ENCODE peak calls at places on chromosomes 12 and 14, in seven cellular contexts. S, Q, G, B, V, O and P are unnamed samples. For H3K36me3, the result is how much of the 10 kb centered on the place peaks cover.

GRCh38 chr14:104844306-104845032 is 20.6 kb upstream of the CEP170B start:
- DNase-seq in S (no peak), Q (peak), G (no peak), B (no peak), V (peak), O (no peak), P (peak)

GRCh38 chr12:71208053-71208685 is 50.4 kb upstream of the TSPAN8 start:
- DNase-seq in S (no peak), Q (no peak), G (no peak), B (no peak), V (peak), O (no peak), P (no peak)

GRCh38 chr14:102907980-102908730 is 14.3 kb upstream of the AMN start:
- DNase-seq in S (no peak), Q (no peak), G (no peak), B (no peak), V (no peak), O (no peak), P (peak)

GRCh38 chr12:121580959-121581680 is at the start of gene KDM2B:
- DNase-seq in S (no peak), Q (peak), G (peak), B (no peak), V (peak), O (no peak), P (no peak)

GRCh38 chr14:20427231-20428009 is 8.5 kb downstream of the KLHL33 start:
- DNase-seq in S (no peak), Q (peak), G (no peak), B (no peak), V (no peak), O (peak), P (no peak)

GRCh38 chr12:50132505-50133135 is 20.6 kb downstream of the COX14 start:
- DNase-seq in S (no peak), Q (peak), G (no peak), B (no peak), V (peak), O (no peak), P (peak)

GRCh38 chr12:11186837-11187236 is at the start of gene TAS2R42:
- DNase-seq in S (no peak), Q (no peak), G (no peak), B (no peak), V (no peak), O (no peak), P (no peak)

GRCh38 chr12:113961921-113962710 is 4.0 kb downstream of the RBM19 start:
- DNase-seq in S (no peak), Q (peak), G (no peak), B (no peak), V (no peak), O (peak), P (no peak)

GRCh38 chr12:96049096-96049495 is 13.7 kb upstream of the LTA4H start:
- DNase-seq in S (no peak), Q (no peak), G (no peak), B (no peak), V (no peak), O (no peak), P (no peak)

GRCh38 chr12:56838602-56839488 is 75.7 kb downstream of the HSD17B6 start:
- DNase-seq in S (no peak), Q (no peak), G (no peak), B (no peak), V (no peak), O (no peak), P (no peak)

GRCh38 chr12:96289067-96289466 is 94.9 kb downstream of the ELK3 start:
- DNase-seq in S (no peak), Q (no peak), G (no peak), B (no peak), V (no peak), O (no peak), P (peak)

DNA sequence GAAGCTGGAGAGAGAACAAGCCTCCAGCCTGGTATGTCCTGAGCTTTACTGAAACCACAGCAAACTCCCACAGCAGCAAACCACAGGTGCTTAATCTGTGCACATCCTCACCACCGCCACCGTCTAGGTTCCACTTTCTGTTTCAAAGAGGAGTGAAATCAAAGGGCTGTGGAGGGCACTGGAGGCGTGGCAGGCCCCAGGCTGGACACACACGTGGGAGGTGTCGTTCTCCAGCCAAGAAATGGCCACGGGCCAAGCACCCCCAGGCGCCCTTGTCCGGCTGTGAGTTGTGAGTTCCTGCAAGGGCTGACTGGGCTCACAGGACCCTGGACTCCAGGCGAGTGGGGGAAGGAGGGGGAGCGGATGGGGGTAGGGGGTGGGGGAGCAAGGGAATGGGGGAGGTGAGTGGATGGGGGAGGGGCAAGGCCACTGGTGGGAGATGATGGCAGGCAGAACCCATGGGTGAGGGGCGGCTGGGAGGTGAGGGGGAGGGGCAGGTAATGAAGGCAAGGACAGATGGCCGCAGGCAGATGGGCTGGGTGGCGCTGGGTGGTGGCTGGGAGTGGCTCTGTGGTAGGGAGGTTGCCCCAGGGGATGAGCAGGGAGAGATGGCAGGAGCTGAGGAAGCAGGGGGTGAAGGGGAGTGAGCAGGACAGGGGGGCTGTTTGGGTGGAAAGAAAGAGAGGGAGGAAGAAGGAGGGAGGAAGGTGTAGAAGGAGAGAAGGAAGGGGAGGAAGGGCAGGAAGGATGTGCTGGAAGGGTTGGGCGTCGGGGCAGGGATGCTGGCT is 86.7 kb downstream of the NCOR2 start:
- DNase-seq in S (no peak), Q (peak), G (peak), B (no peak), V (no peak), O (peak), P (peak)
- H3K36me3 ChIP-seq in S (half or more), Q (under half), G (under half), B (under half), V (under half), O (under half), P (under half)

DNA sequence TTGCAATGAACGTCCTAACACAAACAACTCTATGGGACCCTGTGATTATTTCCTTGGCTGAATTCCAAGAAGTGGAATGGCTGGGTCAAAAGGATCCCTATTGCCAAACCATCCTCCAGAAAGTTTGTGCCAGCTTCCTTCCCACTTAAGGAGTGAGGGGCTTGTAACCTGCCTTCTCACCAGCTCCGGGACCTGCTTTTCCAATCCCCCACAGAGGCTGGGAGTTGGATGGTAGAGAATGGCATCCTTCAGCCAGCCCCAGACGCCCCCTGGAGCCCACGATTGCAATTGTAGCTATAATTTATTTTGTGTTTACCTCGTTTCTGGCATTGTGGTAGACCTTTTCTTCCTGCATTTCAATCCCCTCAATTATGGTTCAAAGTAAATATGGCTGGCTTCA is 9.7 kb upstream of the ZDHHC22 start:
- DNase-seq in S (no peak), Q (peak), G (no peak), B (no peak), V (peak), O (no peak), P (peak)
- H3K4me3 ChIP-seq in S (no peak), Q (no peak), G (no peak), B (no peak), V (no peak), O (no peak), P (no peak)

GRCh38 chr12:6333029-6333428 is 8.8 kb downstream of the TNFRSF1A start:
- DNase-seq in S (no peak), Q (no peak), G (no peak), B (no peak), V (no peak), O (no peak), P (no peak)
- H3K36me3 ChIP-seq in S (half or more), Q (under half), G (under half), B (under half), V (under half), O (under half), P (under half)

GRCh38 chr12:119419371-119419770 is 84.8 kb downstream of the CCDC60 start:
- DNase-seq in S (no peak), Q (no peak), G (no peak), B (no peak), V (no peak), O (no peak), P (no peak)
- H3K4me3 ChIP-seq in S (no peak), Q (no peak), G (no peak), B (no peak), V (no peak), O (no peak), P (no peak)